ENCODE peak calls at places on chromosomes 13 and 19, in six cellular contexts. L, Y, E, Z, I and D are unnamed samples.

GRCh38 chr13:113900646-113901045 is 36.8 kb upstream of the GAS6 start:
- DNase-seq in I (no peak), Y (no peak), Z (no peak), E (no peak), L (no peak), D (no peak)

GRCh38 chr19:10271543-10272086 is 695 bp downstream of the ICAM1 start:
- DNase-seq in L (peak), E (no peak), I (peak), Z (peak), Y (no peak), D (peak)

GRCh38 chr13:36130542-36131214 is 504 bp downstream of the DCLK1 start:
- DNase-seq in I (no peak), Z (no peak), Y (peak), L (peak), E (peak), D (peak)

GRCh38 chr19:12841094-12841493 is 2.8 kb downstream of the MAST1 start:
- DNase-seq in Z (no peak), Y (peak), L (no peak), I (no peak), E (peak), D (no peak)

GRCh38 chr19:29623726-29624488 is 17.8 kb downstream of the POP4 start:
- DNase-seq in L (no peak), E (no peak), I (peak), Y (no peak), Z (peak), D (no peak)

GRCh38 chr19:1076046-1076386 is 9.0 kb downstream of the ARHGAP45 start:
- DNase-seq in I (no peak), Y (no peak), Z (no peak), E (no peak), L (no peak), D (no peak)

GRCh38 chr13:40404407-40404806 is 262.0 kb downstream of the FOXO1 start:
- DNase-seq in I (no peak), Y (no peak), E (no peak), Z (no peak), L (no peak), D (no peak)

GRCh38 chr19:48239582-48240141 is 16.1 kb downstream of the CARD8 start:
- DNase-seq in I (no peak), E (no peak), L (no peak), Y (no peak), Z (no peak), D (no peak)

GRCh38 chr13:21006141-21007005 is 55.0 kb downstream of the LATS2 start:
- DNase-seq in Y (no peak), L (no peak), E (no peak), Z (no peak), I (no peak), D (no peak)

GRCh38 chr13:113980489-113981064 is 6.7 kb upstream of the C13orf46 start:
- DNase-seq in L (no peak), Z (no peak), Y (no peak), E (no peak), I (no peak), D (no peak)

GRCh38 chr13:66365101-66365500 is 865.0 kb downstream of the PCDH9 start:
- DNase-seq in I (no peak), Y (no peak), Z (no peak), L (no peak), E (no peak), D (no peak)

GRCh38 chr19:28577199-28577598 is 635.8 kb downstream of the UQCRFS1 start:
- DNase-seq in Y (no peak), I (no peak), E (no peak), L (no peak), Z (no peak), D (no peak)

GRCh38 chr19:45293682-45294081 is 29.0 kb downstream of the CKM start:
- DNase-seq in L (no peak), I (no peak), E (no peak), Z (no peak), Y (no peak), D (no peak)

GRCh38 chr19:58020129-58020528 is 13.7 kb upstream of the ZSCAN1 start:
- DNase-seq in Y (no peak), Z (no peak), I (no peak), E (no peak), L (no peak), D (no peak)

GRCh38 chr13:46947425-46948191 is 50.8 kb upstream of the HTR2A start:
- DNase-seq in Z (no peak), Y (no peak), E (no peak), I (no peak), L (no peak), D (no peak)

GRCh38 chr13:24165746-24166145 is 5.2 kb downstream of the SPATA13 start:
- DNase-seq in I (no peak), E (no peak), Y (no peak), L (no peak), Z (no peak), D (no peak)